ENCODE peak calls at places on chromosomes 3 and 15, in five cellular contexts. T, H, V, Z and U are unnamed samples.

GRCh38 chr3:195442573-195443390 is at the start of gene ACAP2:
- DNase-seq in T (peak; percentile 100), H (peak; percentile 100), V (peak; percentile 93), Z (peak; percentile 100), U (peak; percentile 99)

GRCh38 chr15:57495037-57495436 is 96.7 kb upstream of the MYZAP start:
- DNase-seq in T (no peak), H (peak; percentile 21), V (no peak), Z (no peak), U (no peak)

GRCh38 chr3:9782777-9783176 is 9.5 kb downstream of the TADA3 start:
- DNase-seq in T (no peak), H (no peak), V (no peak), Z (no peak), U (no peak)

GRCh38 chr3:47420511-47421484 is 40.0 kb downstream of the PTPN23 start:
- DNase-seq in T (peak; percentile 90), H (peak; percentile 90), V (peak; percentile 77), Z (peak; percentile 91), U (peak; percentile 70)

GRCh38 chr3:12443781-12444522 is 40.3 kb upstream of the TSEN2 start:
- DNase-seq in T (no peak), H (no peak), V (no peak), Z (peak; percentile 13), U (no peak)

GRCh38 chr3:180680097-180680430 is 775 bp upstream of the CCDC39 start:
- DNase-seq in T (peak; percentile 38), H (peak; percentile 54), V (peak; percentile 36), Z (no peak), U (no peak)

GRCh38 chr3:73621388-73621787 is 3.4 kb downstream of the PDZRN3 start:
- DNase-seq in T (no peak), H (no peak), V (no peak), Z (peak; percentile 88), U (no peak)

GRCh38 chr15:35690698-35691116 is 144.7 kb upstream of the DPH6 start:
- DNase-seq in T (no peak), H (peak; percentile 97), V (no peak), Z (no peak), U (no peak)

GRCh38 chr3:188205992-188206416 is 52.0 kb downstream of the LPP start:
- DNase-seq in T (no peak), H (no peak), V (no peak), Z (no peak), U (no peak)

GRCh38 chr15:39855400-39855799 is 64.7 kb downstream of the GPR176 start:
- DNase-seq in T (no peak), H (peak; percentile 50), V (no peak), Z (no peak), U (no peak)

GRCh38 chr3:129383292-129383860 is 45.1 kb downstream of the EFCAB12 start:
- DNase-seq in T (peak; percentile 83), H (peak; percentile 77), V (peak; percentile 42), Z (no peak), U (no peak)

GRCh38 chr15:91589360-91589759 is 264.1 kb upstream of the SLCO3A1 start:
- DNase-seq in T (no peak), H (no peak), V (no peak), Z (no peak), U (no peak)

GRCh38 chr3:107795514-107796094 is 272.8 kb downstream of the BBX start:
- DNase-seq in T (no peak), H (no peak), V (no peak), Z (no peak), U (no peak)

GRCh38 chr3:120418866-120419490 is 31.8 kb downstream of the FSTL1 start:
- DNase-seq in T (peak; percentile 58), H (peak; percentile 52), V (peak; percentile 12), Z (no peak), U (no peak)

GRCh38 chr15:99307735-99308134 is 56.5 kb downstream of the LRRC28 start:
- DNase-seq in T (no peak), H (peak; percentile 19), V (no peak), Z (no peak), U (no peak)

GRCh38 chr15:95845862-95846515 is 484.5 kb upstream of the NR2F2 start:
- DNase-seq in T (no peak), H (no peak), V (no peak), Z (no peak), U (no peak)

GRCh38 chr3:136070953-136071949 is 105.7 kb downstream of the PPP2R3A start:
- DNase-seq in T (no peak), H (peak; percentile 81), V (no peak), Z (no peak), U (no peak)

GRCh38 chr3:20924646-20925395 is 738.8 kb upstream of the SGO1 start:
- DNase-seq in T (no peak), H (no peak), V (no peak), Z (no peak), U (no peak)

GRCh38 chr15:65862682-65863081 is 6.6 kb upstream of the RAB11A start:
- DNase-seq in T (peak; percentile 72), H (peak; percentile 85), V (no peak), Z (no peak), U (no peak)

GRCh38 chr15:29141206-29141907 is 128.3 kb downstream of the NSMCE3 start:
- DNase-seq in T (no peak), H (no peak), V (no peak), Z (no peak), U (peak; percentile 54)

GRCh38 chr3:170839518-170840100 is 30.4 kb downstream of the RPL22L1 start:
- DNase-seq in T (no peak), H (no peak), V (no peak), Z (no peak), U (no peak)

GRCh38 chr15:82768414-82769081 is 37.3 kb downstream of the FSD2 start:
- DNase-seq in T (no peak), H (no peak), V (no peak), Z (no peak), U (no peak)

DNA sequence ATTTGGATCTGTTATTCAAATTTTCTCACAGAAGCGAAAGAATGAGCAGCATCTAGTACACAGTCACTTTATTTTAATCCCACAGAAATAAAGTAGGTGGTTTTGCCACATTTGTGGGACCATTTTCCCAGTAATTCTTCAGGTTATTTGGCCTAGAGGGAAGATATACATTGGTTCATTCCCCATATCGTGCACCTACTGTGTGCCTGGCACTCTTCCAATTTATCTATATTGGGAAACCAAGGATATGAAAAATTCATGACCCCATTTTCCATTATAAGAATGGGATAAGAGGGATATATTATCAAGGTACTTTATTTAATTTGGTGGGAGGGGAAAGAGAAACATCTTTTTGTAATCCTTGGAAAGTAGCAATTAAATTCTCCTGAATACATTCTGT is 35.1 kb downstream of the TRIP4 start:
- DNase-seq in T (no peak), H (no peak), V (no peak), Z (no peak), U (no peak)
- H3K36me3 ChIP-seq in T (peaks cover 65% of the 10 kb centered on the region), H (peaks cover 41% of the 10 kb centered on the region), V (peaks cover 23% of the 10 kb centered on the region), Z (peaks cover 52% of the 10 kb centered on the region), U (peaks cover 85% of the 10 kb centered on the region)

GRCh38 chr15:32878849-32879795 is 161.3 kb downstream of the GREM1 start:
- DNase-seq in T (no peak), H (no peak), V (no peak), Z (no peak), U (no peak)

GRCh38 chr15:32877201-32877600 is 159.4 kb downstream of the GREM1 start:
- DNase-seq in T (no peak), H (no peak), V (no peak), Z (no peak), U (no peak)

GRCh38 chr15:32877620-32878019 is 159.8 kb downstream of the GREM1 start:
- DNase-seq in T (no peak), H (no peak), V (no peak), Z (no peak), U (no peak)

GRCh38 chr15:32879980-32880379 is 162.2 kb downstream of the GREM1 start:
- DNase-seq in T (no peak), H (no peak), V (no peak), Z (no peak), U (no peak)

GRCh38 chr15:32878342-32878741 is 160.5 kb downstream of the GREM1 start:
- DNase-seq in T (no peak), H (no peak), V (no peak), Z (no peak), U (no peak)
- H3K27ac ChIP-seq in T (no peak overlapping the region), H (no peak overlapping the region), V (no peak overlapping the region), Z (no peak overlapping the region), U (no peak overlapping the region)

GRCh38 chr3:53166206-53166605 is 5.2 kb downstream of the PRKCD start:
- DNase-seq in T (no peak), H (no peak), V (no peak), Z (no peak), U (no peak)
- H3K36me3 ChIP-seq in T (no peaks in the 10 kb centered on the region), H (no peaks in the 10 kb centered on the region), V (no peaks in the 10 kb centered on the region), Z (no peaks in the 10 kb centered on the region), U (no peaks in the 10 kb centered on the region)

GRCh38 chr3:102339671-102340070 is 95.1 kb upstream of the ZPLD1 start:
- DNase-seq in T (no peak), H (no peak), V (no peak), Z (no peak), U (no peak)
- H3K27ac ChIP-seq in T (no peak overlapping the region), H (no peak overlapping the region), V (no peak overlapping the region), Z (no peak overlapping the region), U (no peak overlapping the region)

DNA sequence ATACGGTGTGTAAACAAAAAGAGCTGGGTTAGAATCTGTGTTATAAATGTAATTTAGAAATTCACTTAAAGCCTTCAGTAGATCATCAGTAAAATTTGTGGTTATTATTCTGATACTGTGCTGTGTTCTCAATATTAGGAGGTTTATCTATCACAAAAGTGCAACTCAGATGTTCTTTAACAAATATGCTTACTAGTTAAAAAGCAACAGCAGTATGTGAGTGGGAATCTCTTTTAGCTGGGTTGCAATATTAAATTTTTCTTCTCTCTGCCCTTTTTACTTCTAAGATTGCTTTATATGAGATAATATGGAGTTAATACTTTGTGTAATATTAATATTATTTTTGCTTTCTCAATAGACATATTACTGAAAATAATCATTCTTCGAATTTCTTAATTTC is 53.4 kb downstream of the CHD2 start:
- DNase-seq in T (no peak), H (no peak), V (no peak), Z (no peak), U (no peak)
- H3K36me3 ChIP-seq in T (peaks cover 99% of the 10 kb centered on the region), H (peaks cover 87% of the 10 kb centered on the region), V (peaks cover 84% of the 10 kb centered on the region), Z (peaks cover 64% of the 10 kb centered on the region), U (peaks cover 100% of the 10 kb centered on the region)

DNA sequence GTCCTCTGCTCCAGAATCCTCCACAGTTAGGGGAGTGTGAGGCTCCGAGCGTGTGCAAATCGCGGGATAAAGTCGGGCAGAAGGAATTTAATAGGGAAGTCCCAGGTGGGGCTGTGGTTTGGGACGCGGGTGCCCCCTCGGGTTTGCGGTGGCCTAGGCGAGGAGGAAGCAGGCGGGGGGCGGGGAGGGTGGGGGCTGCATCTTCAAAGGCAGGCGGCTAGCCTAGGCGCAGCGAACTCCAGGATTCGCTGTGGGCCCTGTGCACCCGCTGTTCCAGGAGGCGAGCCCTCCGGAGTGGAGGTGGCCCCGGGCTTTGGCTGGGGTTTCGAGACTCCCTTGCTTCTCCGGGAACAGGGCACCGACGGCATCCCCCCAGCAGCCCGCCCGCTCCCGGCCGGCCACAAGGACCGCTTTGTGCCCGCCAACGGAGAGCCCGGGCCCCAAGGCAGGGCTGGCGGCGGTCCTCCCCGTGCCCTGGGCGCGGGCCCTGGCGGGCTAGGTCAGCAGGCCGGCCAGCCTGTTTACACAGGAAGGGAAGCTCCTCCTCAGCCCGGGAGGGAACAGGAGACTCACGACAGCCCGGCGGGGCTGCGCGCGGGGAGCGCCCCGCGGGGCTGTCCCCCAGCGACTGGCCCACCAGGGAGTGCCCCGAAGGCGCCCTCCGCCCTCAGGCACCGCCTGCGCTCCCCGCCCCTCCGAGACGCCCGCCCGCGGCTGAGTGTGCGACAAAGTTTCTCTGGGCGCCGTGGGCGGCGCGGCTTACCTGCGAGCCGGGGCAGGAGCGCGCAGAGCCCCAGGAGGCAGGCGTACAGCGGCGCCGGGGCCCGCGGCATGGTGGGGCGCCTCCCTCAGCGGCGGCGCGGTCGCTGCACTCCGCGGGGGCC is 755 bp downstream of the ITGB5 start:
- DNase-seq in T (peak; percentile 77), H (peak; percentile 59), V (no peak), Z (peak; percentile 75), U (no peak)
- H3K27ac ChIP-seq in T (peak overlapping the region; percentile 92), H (peak overlapping the region; percentile 32), V (peak overlapping the region; percentile 91), Z (peak overlapping the region; percentile 95), U (peak overlapping the region; percentile 78)